ENCODE peak calls at places on chromosome 18, in nine cellular contexts. R is NCI-H1092; J is WERI-Rb-1; H is stimulated activated CD4-positive, alpha-beta T cell treated with anti-CD3 and anti-CD28 coated beads, Interleukin-2, amount 100 ng/mL, for 24 hours; L is activated CD8-positive, alpha-beta memory T cell treated with anti-CD3 and anti-CD28 coated beads, Interleukin-2, amount 50 U/mL, for 48 hours; D is NCI-H2029; K is NCI-H510A treated with DMSO at 0.1 percent for 48 hours; G is activated T-helper 2 cell treated with anti-CD3 and anti-CD28 coated beads, Interferon-gamma antibody, Interleukin-2, Interleukin-4, amounts not matched to agents 10 μg/mL and 5 μg/mL and 100 μg/mL, durations not matched to agents 14 hours and 24 hours and 36 hours; O is NCI-H2171. S is an unnamed sample.

GRCh38 chr18:61545281-61546245 is 212.3 kb downstream of the CDH20 start:
- DNase-seq in R (no peak), J (no peak), H (no peak), L (no peak), D (no peak), K (no peak), G (no peak), O (no peak), S (no peak)

GRCh38 chr18:9507565-9508088 is 32.3 kb downstream of the RALBP1 start:
- DNase-seq in R (no peak), J (no peak), H (no peak), L (no peak), D (no peak), K (no peak), G (no peak), O (no peak), S (no peak)

GRCh38 chr18:13136689-13137040 is 81.9 kb upstream of the LDLRAD4 start:
- DNase-seq in R (no peak), J (no peak), H (peak; percentile 23), L (peak; percentile 63), D (no peak), K (no peak), G (no peak), O (no peak), S (peak; percentile 37)

GRCh38 chr18:45687617-45688016 is 36.4 kb upstream of the SLC14A1 start:
- DNase-seq in R (no peak), J (no peak), H (no peak), L (no peak), D (no peak), K (no peak), G (no peak), O (peak; percentile 46), S (no peak)

GRCh38 chr18:58538604-58539386 is 90.1 kb downstream of the ALPK2 start:
- DNase-seq in R (no peak), J (no peak), H (no peak), L (no peak), D (no peak), K (no peak), G (no peak), O (no peak), S (peak; percentile 16)

GRCh38 chr18:57981629-57982028 is 62.4 kb upstream of the NEDD4L start:
- DNase-seq in R (no peak), J (no peak), H (no peak), L (no peak), D (no peak), K (no peak), G (no peak), O (no peak), S (no peak)

GRCh38 chr18:56789004-56789888 is 138.1 kb downstream of the WDR7 start:
- DNase-seq in R (no peak), J (peak; percentile 61), H (peak; percentile 20), L (peak; percentile 48), D (no peak), K (no peak), G (no peak), O (no peak), S (peak; percentile 22)

GRCh38 chr18:389658-390357 is 110.7 kb downstream of the COLEC12 start:
- DNase-seq in R (no peak), J (no peak), H (no peak), L (no peak), D (no peak), K (peak; percentile 12), G (no peak), O (no peak), S (no peak)

GRCh38 chr18:49479381-49480137 is 7.5 kb downstream of the C18orf32 start:
- DNase-seq in R (no peak), J (no peak), H (no peak), L (no peak), D (no peak), K (peak; percentile 18), G (no peak), O (no peak), S (no peak)